ENCODE peak calls at places on chromosomes 11 and 22, in six cellular contexts. E is A549, O is prostate gland, S is sigmoid colon, Y is HepG2, X is ovary. C is an unnamed sample.

GRCh38 chr11:120776683-120777010 is 247.3 kb upstream of the TBCEL start:
- DNase-seq in E (no peak), O (no peak), S (no peak), Y (no peak), X (no peak), C (no peak)

GRCh38 chr11:75816561-75817239 is 1.7 kb downstream of the UVRAG start:
- DNase-seq in E (no peak), O (no peak), S (no peak), Y (no peak), X (no peak), C (peak; percentile 51)

GRCh38 chr11:44090539-44090938 is 4.9 kb upstream of the EXT2 start:
- DNase-seq in E (no peak), O (no peak), S (no peak), Y (no peak), X (no peak), C (no peak)

GRCh38 chr11:116404143-116404800 is 368.5 kb downstream of the BUD13 start:
- DNase-seq in E (no peak), O (no peak), S (no peak), Y (no peak), X (no peak), C (no peak)

GRCh38 chr11:20089796-20090653 is 70.2 kb downstream of the DBX1 start:
- DNase-seq in E (no peak), O (no peak), S (no peak), Y (peak; percentile 32), X (peak; percentile 44), C (peak; percentile 9)

GRCh38 chr22:18000441-18001039 is 23.8 kb downstream of the MICAL3 start:
- DNase-seq in E (no peak), O (peak; percentile 18), S (peak; percentile 69), Y (no peak), X (peak; percentile 40), C (peak; percentile 57)

GRCh38 chr11:11806586-11806985 is 35.2 kb upstream of the USP47 start:
- DNase-seq in E (no peak), O (no peak), S (no peak), Y (no peak), X (no peak), C (no peak)

GRCh38 chr11:5204787-5205186 is 4.3 kb upstream of the OR51V1 start:
- DNase-seq in E (peak; percentile 64), O (no peak), S (no peak), Y (peak; percentile 50), X (no peak), C (peak; percentile 90)

GRCh38 chr11:111982019-111982464 is 43.2 kb upstream of the DLAT start:
- DNase-seq in E (peak; percentile 38), O (peak; percentile 87), S (no peak), Y (peak; percentile 70), X (peak; percentile 52), C (peak; percentile 50)

GRCh38 chr22:42945027-42945426 is 69.9 kb downstream of the PACSIN2 start:
- DNase-seq in E (no peak), O (no peak), S (no peak), Y (no peak), X (no peak), C (no peak)

GRCh38 chr22:33381531-33382406 is 323.6 kb upstream of the SYN3 start:
- DNase-seq in E (no peak), O (no peak), S (no peak), Y (no peak), X (no peak), C (no peak)

GRCh38 chr11:65355013-65355775 is 643 bp downstream of the TIGD3 start:
- DNase-seq in E (peak; percentile 37), O (no peak), S (peak; percentile 74), Y (peak; percentile 15), X (no peak), C (peak; percentile 49)

GRCh38 chr11:134037093-134037908 is 31.6 kb upstream of the JAM3 start:
- DNase-seq in E (no peak), O (peak; percentile 70), S (peak; percentile 94), Y (no peak), X (peak; percentile 84), C (no peak)

GRCh38 chr11:125345706-125346561 is 150.1 kb downstream of the FEZ1 start:
- DNase-seq in E (peak; percentile 60), O (peak; percentile 62), S (peak; percentile 92), Y (peak; percentile 15), X (peak; percentile 93), C (peak; percentile 25)

GRCh38 chr11:41379084-41379483 is 80.4 kb downstream of the LRRC4C start:
- DNase-seq in E (no peak), O (no peak), S (no peak), Y (no peak), X (no peak), C (no peak)

GRCh38 chr11:6404341-6405038 is 14.2 kb downstream of the SMPD1 start:
- DNase-seq in E (no peak), O (no peak), S (no peak), Y (no peak), X (no peak), C (no peak)

GRCh38 chr11:16860632-16861031 is 122.2 kb downstream of the C11orf58 start:
- DNase-seq in E (no peak), O (no peak), S (no peak), Y (no peak), X (no peak), C (peak; percentile 30)

GRCh38 chr11:44728491-44728910 is 1.7 kb downstream of the TSPAN18 start:
- DNase-seq in E (no peak), O (no peak), S (peak; percentile 72), Y (no peak), X (no peak), C (no peak)

GRCh38 chr11:133928628-133929059 is 28.1 kb downstream of the IGSF9B start:
- DNase-seq in E (no peak), O (peak; percentile 59), S (no peak), Y (no peak), X (no peak), C (no peak)

GRCh38 chr11:132556316-132556715 is 976.0 kb downstream of the OPCML start:
- DNase-seq in E (no peak), O (no peak), S (no peak), Y (no peak), X (no peak), C (no peak)

GRCh38 chr11:126280595-126280994 is 2.3 kb upstream of the TIRAP start:
- DNase-seq in E (no peak), O (no peak), S (peak; percentile 68), Y (no peak), X (no peak), C (no peak)

GRCh38 chr11:61911701-61912529 is 5.5 kb downstream of the RAB3IL1 start:
- DNase-seq in E (no peak), O (no peak), S (peak; percentile 65), Y (no peak), X (peak; percentile 70), C (no peak)

DNA sequence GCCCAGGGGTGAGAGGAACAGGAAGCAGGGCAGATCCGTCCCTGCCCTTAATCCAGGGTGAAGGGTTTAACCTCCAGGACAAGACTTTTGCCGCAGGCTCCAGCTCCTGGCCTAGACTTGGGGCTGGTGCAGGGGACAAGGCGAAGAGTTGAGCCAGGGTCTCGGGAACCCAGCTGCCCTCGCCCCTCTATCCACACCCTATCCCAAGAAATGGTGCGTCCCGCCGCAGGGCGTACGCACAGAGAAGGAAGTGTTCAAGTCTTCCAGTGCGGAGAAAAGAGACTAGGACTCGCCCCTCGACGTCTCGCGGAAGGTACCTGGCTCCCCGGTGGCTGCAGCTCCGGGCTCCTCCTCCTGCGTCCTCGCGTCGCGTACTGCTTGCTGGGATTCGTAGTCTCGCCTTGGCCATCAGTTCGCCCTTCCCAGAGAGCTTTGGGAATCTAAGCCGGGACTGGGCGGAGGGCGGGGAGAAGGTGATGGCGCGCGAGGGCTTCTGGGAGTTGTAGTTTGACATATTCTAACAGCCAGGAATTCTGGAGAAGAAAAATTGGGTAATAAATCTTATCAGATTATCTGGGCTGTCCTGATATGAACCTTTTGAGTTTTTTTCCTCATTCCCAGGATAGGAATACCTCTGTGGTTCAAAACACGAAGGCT is at the start of gene ZMAT5:
- DNase-seq in E (peak; percentile 97), O (peak; percentile 97), S (peak; percentile 97), Y (peak; percentile 96), X (peak; percentile 93), C (peak; percentile 96)
- TF ChIP-seq POLR2A in E (peak; percentile 79), O (peak; percentile 90), S (no peak), Y (peak; percentile 91), X (no peak), C (peak; percentile 85)

GRCh38 chr11:67556244-67556643 is 27.4 kb upstream of the GSTP1 start:
- DNase-seq in E (no peak), O (no peak), S (no peak), Y (no peak), X (no peak), C (no peak)

GRCh38 chr11:67546852-67547251 is 23.6 kb upstream of the CABP2 start:
- DNase-seq in E (no peak), O (no peak), S (no peak), Y (no peak), X (no peak), C (no peak)

GRCh38 chr11:67548555-67549110 is 25.4 kb upstream of the CABP2 start:
- DNase-seq in E (no peak), O (no peak), S (peak; percentile 17), Y (no peak), X (no peak), C (no peak)

GRCh38 chr11:67545280-67545679 is 22.0 kb upstream of the CABP2 start:
- DNase-seq in E (no peak), O (no peak), S (no peak), Y (peak; percentile 45), X (no peak), C (peak; percentile 81)

DNA sequence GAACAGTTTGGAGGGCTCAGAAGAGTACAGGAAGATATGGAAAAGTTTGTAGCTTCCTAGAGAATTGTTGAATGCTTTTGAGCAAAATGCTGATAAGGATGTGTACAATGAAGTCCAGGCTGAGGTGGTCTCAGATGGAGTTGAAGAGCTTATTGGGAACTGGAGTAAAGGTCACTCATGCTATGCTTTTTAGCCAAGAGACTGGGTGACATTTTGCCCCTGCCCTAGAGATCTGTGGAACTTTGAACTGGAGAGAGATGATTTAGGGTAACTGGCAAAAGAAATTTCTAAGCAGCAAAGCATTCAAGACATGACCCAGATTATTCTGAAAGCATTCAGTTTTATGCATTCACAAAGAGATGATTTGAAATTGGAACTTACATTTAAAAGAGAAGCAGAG is 27.9 kb upstream of the CABP2 start:
- DNase-seq in E (no peak), O (no peak), S (no peak), Y (no peak), X (no peak), C (no peak)
- TF ChIP-seq POLR2A in E (no peak), O (no peak), S (no peak), Y (no peak), X (no peak), C (no peak)

DNA sequence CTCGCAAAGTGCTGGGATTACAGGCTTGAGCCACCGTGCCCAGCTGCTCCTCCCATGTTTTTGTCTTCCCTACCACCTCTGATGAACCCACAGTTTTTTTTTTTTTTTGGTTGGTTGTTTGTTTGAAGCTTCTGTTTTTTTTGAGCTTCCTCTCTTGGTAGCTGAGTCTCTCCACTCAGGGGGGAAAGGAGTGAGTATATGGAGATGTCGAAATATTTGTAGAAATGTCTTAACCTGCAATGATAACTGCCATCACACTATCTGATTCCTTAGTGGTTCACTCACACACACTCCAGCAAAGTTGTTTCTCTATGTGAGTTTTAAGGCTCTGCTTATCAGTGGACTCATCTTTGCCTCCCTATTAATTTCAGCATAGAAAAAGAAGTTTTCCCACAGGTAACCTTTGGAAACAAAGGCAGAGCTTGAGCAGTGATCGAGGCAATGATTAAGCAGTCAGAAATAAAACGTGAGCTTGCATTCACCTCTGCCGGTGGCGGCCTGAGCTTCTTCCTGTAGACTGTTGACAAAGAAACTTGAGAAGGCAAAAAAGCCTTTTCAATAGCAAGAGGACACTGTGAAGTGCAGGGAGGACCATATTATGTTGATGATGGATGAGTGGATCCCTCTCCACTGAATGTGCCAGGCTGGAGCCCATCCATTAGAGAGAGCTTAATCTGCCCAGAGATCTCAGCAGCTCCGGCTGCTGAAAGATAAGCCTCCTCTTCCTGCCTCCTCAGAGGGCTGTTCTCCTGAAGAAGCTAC is 29.0 kb upstream of the RASSF10 start:
- DNase-seq in E (no peak), O (peak; percentile 16), S (no peak), Y (peak; percentile 3), X (no peak), C (no peak)
- TF ChIP-seq POLR2A in E (no peak), O (no peak), S (no peak), Y (no peak), X (no peak), C (no peak)

GRCh38 chr22:31223786-31224191 is 11.7 kb downstream of the LIMK2 start:
- DNase-seq in E (no peak), O (peak; percentile 34), S (no peak), Y (peak; percentile 94), X (no peak), C (no peak)
- TF ChIP-seq POLR2A in E (no peak), O (no peak), S (no peak), Y (no peak), X (no peak), C (no peak)

C was measured in erythroblast.